ENCODE peak calls at places on chromosomes 7 and 10, in ten cellular contexts. M is stimulated activated CD8-positive, alpha-beta memory T cell treated with anti-CD3 and anti-CD28 coated beads, Interleukin-4, amount 100 ng/mL, for 48 hours; W is progenitor cell of endocrine pancreas; I is HuH-7; U is uterus; G is lower leg skin; C is NCI-H2029; T is NCI-H1105 treated with DMSO at 0.1 percent for 48 hours; E is D721Med; Q is SW 1271. V is an unnamed sample.

GRCh38 chr7:44396931-44397525 is 71.6 kb upstream of the CAMK2B start:
- DNase-seq in E (no peak), C (peak; percentile 48), M (no peak), I (no peak), T (no peak), G (no peak), W (no peak), Q (no peak), U (no peak), V (no peak)

GRCh38 chr10:119189811-119190282 is 11.2 kb upstream of the PRDX3 start:
- DNase-seq in U (no peak), E (no peak), W (no peak), Q (no peak), M (no peak), C (no peak), I (peak; percentile 30), G (no peak), T (no peak), V (peak; percentile 88)

GRCh38 chr7:36232971-36233550 is 80.0 kb downstream of the EEPD1 start:
- DNase-seq in Q (no peak), C (peak; percentile 72), M (no peak), I (peak; percentile 74), T (no peak), G (no peak), W (no peak), E (no peak), U (no peak), V (no peak)

GRCh38 chr10:5413012-5413938 is 918 bp downstream of the NET1 start:
- DNase-seq in W (no peak), I (peak; percentile 30), G (no peak), M (no peak), T (peak; percentile 2), C (no peak), U (no peak), E (no peak), Q (peak; percentile 17), V (peak; percentile 36)

GRCh38 chr7:27168265-27168947 is 3.1 kb upstream of the HOXA9 start:
- DNase-seq in W (no peak), G (no peak), M (no peak), U (peak; percentile 71), T (peak; percentile 50), I (no peak), C (no peak), Q (no peak), E (no peak), V (no peak)

GRCh38 chr10:86512137-86512536 is 9.5 kb downstream of the WAPL start:
- DNase-seq in E (no peak), M (no peak), U (no peak), Q (no peak), G (no peak), W (no peak), I (no peak), T (no peak), C (no peak), V (no peak)

GRCh38 chr10:35638116-35638515 is 4.0 kb downstream of the FZD8 start:
- DNase-seq in G (no peak), I (no peak), M (no peak), U (no peak), W (no peak), C (no peak), Q (no peak), E (no peak), T (no peak), V (no peak)

GRCh38 chr7:362416-363096 is 72.6 kb downstream of the FOXL3 start:
- DNase-seq in W (no peak), T (no peak), M (peak; percentile 66), E (no peak), C (no peak), I (peak; percentile 61), G (no peak), Q (no peak), U (no peak), V (no peak)

GRCh38 chr10:122257041-122257440 is 14.1 kb upstream of the BTBD16 start:
- DNase-seq in W (no peak), C (no peak), U (no peak), T (no peak), I (no peak), G (no peak), Q (no peak), M (no peak), E (no peak), V (no peak)

GRCh38 chr10:93392111-93392510 is 90.0 kb downstream of the MYOF start:
- DNase-seq in I (no peak), T (peak; percentile 23), G (no peak), C (no peak), E (no peak), W (no peak), M (no peak), U (no peak), Q (no peak), V (no peak)

GRCh38 chr7:21253740-21254687 is 173.9 kb upstream of the SP4 start:
- DNase-seq in E (peak; percentile 15), Q (peak; percentile 65), M (peak; percentile 51), T (peak; percentile 77), U (no peak), I (peak; percentile 43), G (peak; percentile 23), C (peak; percentile 43), W (peak; percentile 46), V (peak; percentile 26)

GRCh38 chr7:36821617-36822016 is 97.3 kb upstream of the AOAH start:
- DNase-seq in C (no peak), I (no peak), M (no peak), W (no peak), Q (no peak), U (no peak), E (no peak), T (no peak), G (no peak), V (no peak)

GRCh38 chr7:65840446-65840845 is 32.4 kb upstream of the VKORC1L1 start:
- DNase-seq in W (peak; percentile 17), G (no peak), U (no peak), C (no peak), E (no peak), I (no peak), Q (no peak), M (no peak), T (peak; percentile 6), V (no peak)

GRCh38 chr7:134435161-134435920 is 23.6 kb downstream of the AKR1B1 start:
- DNase-seq in I (no peak), U (no peak), W (no peak), Q (no peak), G (no peak), E (no peak), M (no peak), T (no peak), C (no peak), V (no peak)

GRCh38 chr7:17946591-17946990 is 6.3 kb upstream of the SNX13 start:
- DNase-seq in G (no peak), E (no peak), I (no peak), M (no peak), U (no peak), T (no peak), Q (no peak), W (no peak), C (no peak), V (no peak)

GRCh38 chr7:28488061-28488791 is 75.9 kb downstream of the CREB5 start:
- DNase-seq in M (no peak), T (peak; percentile 11), G (no peak), U (no peak), W (no peak), E (no peak), Q (no peak), I (no peak), C (peak; percentile 68), V (no peak)

GRCh38 chr7:143382126-143382790 is 1.1 kb downstream of the ZYX start:
- DNase-seq in Q (no peak), C (no peak), T (no peak), M (no peak), G (no peak), U (no peak), I (no peak), E (no peak), W (no peak), V (no peak)

GRCh38 chr7:26291699-26292538 is at the start of gene SNX10:
- DNase-seq in I (peak; percentile 75), W (peak; percentile 59), M (peak; percentile 79), C (no peak), T (peak; percentile 71), G (no peak), U (peak; percentile 60), E (peak; percentile 24), Q (no peak), V (no peak)